ENCODE peak calls at places on chromosomes 2 and 18, in ten cellular contexts. L is IMR-90, F is skeletal muscle cell, M is upper lobe of right lung, O is brain microvascular endothelial cell, I is cardiac fibroblast, E is kidney epithelial cell, U is cardiac muscle cell, Y is lower leg skin, A is epithelial cell of esophagus. Z is an unnamed sample.

GRCh38 chr2:137411556-137411955 is 552.7 kb upstream of the HNMT start:
- DNase-seq in L (no peak), F (no peak), M (no peak), O (no peak), I (no peak), E (no peak), U (no peak), Y (no peak), A (peak), Z (no peak)

GRCh38 chr2:9556121-9556869 is 665 bp upstream of the ADAM17 start:
- DNase-seq in L (peak), F (no peak), M (no peak), O (no peak), I (no peak), E (no peak), U (no peak), Y (no peak), A (peak), Z (no peak)

GRCh38 chr2:112660138-112660537 is 14.4 kb downstream of the SLC20A1 start:
- DNase-seq in L (no peak), F (no peak), M (no peak), O (no peak), I (no peak), E (no peak), U (no peak), Y (no peak), A (no peak), Z (no peak)

GRCh38 chr2:158413581-158413980 is 43.0 kb downstream of the CCDC148 start:
- DNase-seq in L (peak), F (no peak), M (no peak), O (no peak), I (no peak), E (no peak), U (no peak), Y (no peak), A (no peak), Z (no peak)

GRCh38 chr2:152587187-152587947 is 129.9 kb downstream of the PRPF40A start:
- DNase-seq in L (peak), F (no peak), M (no peak), O (no peak), I (no peak), E (no peak), U (no peak), Y (no peak), A (peak), Z (no peak)

GRCh38 chr2:18987592-18988073 is 370.8 kb downstream of the OSR1 start:
- DNase-seq in L (peak), F (peak), M (no peak), O (peak), I (peak), E (no peak), U (peak), Y (peak), A (peak), Z (no peak)

GRCh38 chr2:204664708-204665121 is 119.4 kb downstream of the PARD3B start:
- DNase-seq in L (peak), F (no peak), M (no peak), O (peak), I (peak), E (peak), U (peak), Y (no peak), A (peak), Z (no peak)

GRCh38 chr2:145060876-145061275 is 541.0 kb upstream of the ZEB2 start:
- DNase-seq in L (no peak), F (no peak), M (no peak), O (no peak), I (no peak), E (no peak), U (no peak), Y (no peak), A (peak), Z (no peak)

GRCh38 chr2:3290655-3291054 is 87.0 kb downstream of the EIPR1 start:
- DNase-seq in L (no peak), F (no peak), M (no peak), O (no peak), I (no peak), E (no peak), U (no peak), Y (peak), A (no peak), Z (no peak)

GRCh38 chr18:62634991-62635630 is 80.2 kb upstream of the PHLPP1 start:
- DNase-seq in L (no peak), F (no peak), M (no peak), O (no peak), I (no peak), E (peak), U (no peak), Y (peak), A (peak), Z (no peak)

GRCh38 chr2:70789304-70790078 is 952 bp downstream of the FIGLA start:
- DNase-seq in L (peak), F (no peak), M (peak), O (peak), I (peak), E (no peak), U (peak), Y (no peak), A (peak), Z (no peak)

GRCh38 chr2:1887915-1888314 is 143.6 kb upstream of the PXDN start:
- DNase-seq in L (peak), F (no peak), M (no peak), O (no peak), I (peak), E (peak), U (peak), Y (no peak), A (no peak), Z (no peak)

GRCh38 chr2:231467613-231468525 is 3.6 kb upstream of the NCL start:
- DNase-seq in L (no peak), F (no peak), M (peak), O (no peak), I (no peak), E (no peak), U (no peak), Y (no peak), A (no peak), Z (no peak)

DNA sequence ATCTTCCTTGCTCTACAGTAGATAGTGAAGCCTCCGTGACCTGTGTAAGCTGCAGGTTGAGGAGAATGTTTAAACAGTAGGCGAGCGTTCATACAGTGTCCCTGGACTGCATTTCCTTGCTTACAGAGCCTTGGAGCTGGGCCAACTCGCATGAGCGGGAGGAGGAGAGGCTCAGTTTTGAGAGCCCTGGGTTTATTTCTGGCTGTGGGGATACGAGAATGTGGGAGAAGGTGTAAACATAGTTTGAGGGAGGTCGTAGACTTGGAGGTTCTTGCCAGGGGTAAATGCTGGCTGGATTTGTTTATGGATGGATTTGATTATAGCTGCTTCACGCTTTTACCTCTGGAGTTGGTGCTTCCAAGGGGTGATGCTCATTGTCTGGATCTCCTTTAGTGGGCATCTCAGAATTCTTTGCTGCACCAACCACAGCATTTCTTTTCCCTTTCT is 20.8 kb downstream of the CRIM1 start:
- DNase-seq in L (peak), F (no peak), M (peak), O (no peak), I (peak), E (no peak), U (peak), Y (peak), A (peak), Z (no peak)
- H3K4me3 ChIP-seq in L (no peak), F (no peak), M (peak), O (no peak), I (no peak), E (no peak), U (no peak), Y (no peak), A (no peak), Z (no peak)

GRCh38 chr2:127217470-127218325 is 2.4 kb downstream of the CYP27C1 start:
- DNase-seq in L (no peak), F (no peak), M (no peak), O (no peak), I (no peak), E (peak), U (no peak), Y (peak), A (peak), Z (no peak)
- H3K4me3 ChIP-seq in L (no peak), F (no peak), M (no peak), O (peak), I (no peak), E (no peak), U (no peak), Y (no peak), A (peak), Z (no peak)

GRCh38 chr2:199456383-199457146 is 1.2 kb downstream of the SATB2 start:
- DNase-seq in L (no peak), F (no peak), M (no peak), O (no peak), I (no peak), E (no peak), U (no peak), Y (no peak), A (no peak), Z (no peak)
- H3K4me3 ChIP-seq in L (peak), F (peak), M (peak), O (peak), I (peak), E (peak), U (peak), Y (peak), A (peak), Z (no peak)

DNA sequence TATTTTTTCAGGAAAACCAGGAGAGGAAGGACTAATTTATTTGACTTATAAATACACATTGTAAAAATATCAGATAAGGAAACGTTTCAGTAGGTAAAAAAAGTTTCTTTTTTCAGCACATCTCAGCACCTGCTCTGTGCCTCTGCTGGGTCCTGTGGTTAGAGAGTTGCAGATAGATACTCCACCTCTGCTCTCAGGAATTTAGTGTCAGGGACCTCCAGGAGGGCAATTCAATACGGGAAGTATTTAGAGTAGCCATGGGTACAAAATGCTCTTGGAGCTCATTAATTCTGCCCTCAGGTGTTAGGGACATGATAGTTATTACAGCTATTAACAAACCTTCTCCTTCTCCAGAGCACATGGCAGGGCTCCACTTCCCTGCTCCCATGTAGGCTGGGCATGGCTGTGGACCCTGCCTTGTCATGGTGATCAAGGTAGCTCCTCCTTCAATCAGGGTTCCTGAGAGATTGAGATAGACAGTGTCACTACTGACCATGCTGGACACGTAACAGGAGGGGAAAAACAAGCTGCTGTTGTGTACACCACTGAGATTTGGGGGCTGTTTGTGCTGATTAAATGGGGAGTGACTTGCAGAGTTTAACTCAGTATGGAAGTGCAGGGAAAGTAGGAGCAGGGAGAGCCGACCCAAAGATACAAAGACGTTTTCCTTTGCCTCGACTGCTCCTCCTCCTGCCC is 185.6 kb upstream of the COPS8 start:
- DNase-seq in L (no peak), F (no peak), M (no peak), O (no peak), I (no peak), E (no peak), U (no peak), Y (no peak), A (no peak), Z (no peak)
- H3K4me3 ChIP-seq in L (no peak), F (no peak), M (no peak), O (no peak), I (no peak), E (no peak), U (no peak), Y (no peak), A (no peak), Z (no peak)

GRCh38 chr2:230423851-230424458 is 8.0 kb downstream of the SP100 start:
- DNase-seq in L (peak), F (no peak), M (peak), O (peak), I (peak), E (no peak), U (no peak), Y (no peak), A (peak), Z (no peak)
- H3K4me3 ChIP-seq in L (no peak), F (no peak), M (no peak), O (no peak), I (no peak), E (no peak), U (no peak), Y (no peak), A (peak), Z (no peak)

DNA sequence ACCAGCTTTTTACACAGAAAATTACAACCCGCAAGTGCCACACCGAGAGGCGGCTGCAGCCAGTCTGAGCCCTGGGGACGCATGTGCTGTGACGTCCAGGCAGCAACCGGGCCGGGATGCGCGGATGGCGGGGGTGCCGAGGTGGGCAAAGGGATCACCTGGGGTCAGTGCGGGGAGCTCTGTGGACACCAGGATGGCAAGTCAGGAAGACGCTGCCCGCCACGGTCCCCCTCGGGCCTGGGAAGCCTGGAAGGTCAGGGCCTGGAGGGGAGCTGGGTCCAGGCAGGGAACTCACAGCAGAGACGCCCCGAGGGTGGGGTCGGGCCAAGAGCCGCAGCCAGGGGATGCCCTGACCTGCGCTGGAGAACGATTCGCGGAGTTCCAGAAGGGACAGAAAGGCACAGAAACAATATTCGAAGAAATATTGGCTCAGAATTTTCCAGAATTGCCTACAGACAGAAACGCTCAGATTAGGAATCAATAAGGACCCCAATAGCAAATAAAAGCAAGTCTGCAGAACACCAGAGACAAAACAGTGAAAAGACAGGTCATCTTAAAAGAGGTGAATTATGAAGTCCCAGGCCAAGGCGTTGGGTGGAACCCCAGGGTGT is 11.7 kb upstream of the KIF1A start:
- DNase-seq in L (no peak), F (no peak), M (no peak), O (no peak), I (no peak), E (no peak), U (no peak), Y (peak), A (no peak), Z (no peak)
- H3K4me3 ChIP-seq in L (peak), F (peak), M (peak), O (peak), I (peak), E (no peak), U (peak), Y (no peak), A (no peak), Z (no peak)

GRCh38 chr2:177295479-177295878 is 31.0 kb upstream of the NFE2L2 start:
- DNase-seq in L (peak), F (peak), M (no peak), O (no peak), I (peak), E (no peak), U (peak), Y (no peak), A (no peak), Z (no peak)
- H3K4me3 ChIP-seq in L (peak), F (no peak), M (no peak), O (no peak), I (no peak), E (no peak), U (no peak), Y (no peak), A (no peak), Z (no peak)

GRCh38 chr18:2976733-2977132 is 36.2 kb downstream of the LPIN2 start:
- DNase-seq in L (no peak), F (no peak), M (no peak), O (no peak), I (no peak), E (no peak), U (no peak), Y (no peak), A (no peak), Z (no peak)
- H3K4me3 ChIP-seq in L (no peak), F (no peak), M (no peak), O (no peak), I (no peak), E (no peak), U (no peak), Y (no peak), A (no peak), Z (no peak)

Z was measured in GM12864.